ENCODE peak calls at places on chromosomes 7 and 10, in five cellular contexts. C is K562, B is A549, G is HepG2, S is GM12878. O is an unnamed sample.

GRCh38 chr10:52563361-52563760 is 209.2 kb downstream of the MBL2 start:
- DNase-seq in C (no peak), B (no peak), G (no peak), S (no peak), O (no peak)

GRCh38 chr10:103752680-103753248 is 102.6 kb downstream of the SH3PXD2A start:
- DNase-seq in C (peak; percentile 43), B (peak; percentile 35), G (peak; percentile 25), S (no peak), O (peak; percentile 66)

GRCh38 chr7:158116235-158116634 is 471.4 kb downstream of the PTPRN2 start:
- DNase-seq in C (no peak), B (no peak), G (no peak), S (no peak), O (no peak)

GRCh38 chr10:103890194-103890658 is 27.8 kb downstream of the STN1 start:
- DNase-seq in C (no peak), B (peak; percentile 92), G (peak; percentile 39), S (no peak), O (no peak)

GRCh38 chr10:68987611-68988010 is 992 bp upstream of the KIFBP start:
- DNase-seq in C (no peak), B (no peak), G (no peak), S (no peak), O (no peak)

GRCh38 chr7:32093415-32094408 is 23.5 kb upstream of the PDE1C start:
- DNase-seq in C (no peak), B (peak; percentile 60), G (no peak), S (no peak), O (no peak)

GRCh38 chr10:114758331-114758730 is 63.2 kb upstream of the FHIP2A start:
- DNase-seq in C (no peak), B (no peak), G (no peak), S (no peak), O (no peak)

GRCh38 chr10:47048533-47048905 is 137.3 kb downstream of the PTPN20 start:
- DNase-seq in C (no peak), B (no peak), G (no peak), S (no peak), O (peak; percentile 47)

GRCh38 chr7:141575164-141575563 is 24.0 kb downstream of the AGK start:
- DNase-seq in C (no peak), B (no peak), G (no peak), S (no peak), O (no peak)

GRCh38 chr7:51079494-51079893 is 237.1 kb downstream of the COBL start:
- DNase-seq in C (no peak), B (no peak), G (no peak), S (no peak), O (no peak)

GRCh38 chr7:66169616-66170015 is 35.5 kb upstream of the TPST1 start:
- DNase-seq in C (no peak), B (no peak), G (no peak), S (no peak), O (no peak)

GRCh38 chr10:88089498-88089897 is 226.1 kb downstream of the PTEN start:
- DNase-seq in C (no peak), B (no peak), G (no peak), S (no peak), O (no peak)

GRCh38 chr7:5477723-5478531 is 54.3 kb upstream of the TNRC18 start:
- DNase-seq in C (no peak), B (no peak), G (no peak), S (no peak), O (peak; percentile 71)

GRCh38 chr7:81256991-81257390 is 338.1 kb upstream of the SEMA3C start:
- DNase-seq in C (no peak), B (peak; percentile 52), G (peak; percentile 3), S (no peak), O (peak; percentile 44)

GRCh38 chr7:73622909-73623797 is 1.2 kb downstream of the MLXIPL start:
- DNase-seq in C (peak; percentile 91), B (no peak), G (peak; percentile 95), S (no peak), O (peak; percentile 88)

GRCh38 chr7:121026577-121027111 is 38.1 kb downstream of the CPED1 start:
- DNase-seq in C (no peak), B (no peak), G (peak; percentile 37), S (no peak), O (no peak)

GRCh38 chr10:78700413-78700812 is 368.4 kb upstream of the ZMIZ1 start:
- DNase-seq in C (no peak), B (peak; percentile 5), G (no peak), S (no peak), O (no peak)

GRCh38 chr7:30511494-30511893 is 6.9 kb upstream of the GGCT start:
- DNase-seq in C (no peak), B (no peak), G (no peak), S (no peak), O (no peak)

GRCh38 chr10:21524526-21525366 is 736 bp downstream of the SKIDA1 start:
- DNase-seq in C (no peak), B (peak; percentile 53), G (peak; percentile 61), S (no peak), O (no peak)

GRCh38 chr7:20383351-20383750 is 52.7 kb downstream of the ITGB8 start:
- DNase-seq in C (no peak), B (no peak), G (no peak), S (no peak), O (no peak)

GRCh38 chr7:25852249-25852994 is 299.6 kb upstream of the NFE2L3 start:
- DNase-seq in C (no peak), B (no peak), G (no peak), S (no peak), O (peak; percentile 53)

GRCh38 chr7:159031750-159032149 is 112.9 kb downstream of the VIPR2 start:
- DNase-seq in C (no peak), B (no peak), G (no peak), S (no peak), O (no peak)

GRCh38 chr7:6623589-6624245 is 8.3 kb downstream of the ZNF853 start:
- DNase-seq in C (no peak), B (no peak), G (no peak), S (no peak), O (no peak)

GRCh38 chr7:27239780-27240731 is 2.5 kb upstream of the EVX1 start:
- DNase-seq in C (no peak), B (no peak), G (no peak), S (no peak), O (no peak)

GRCh38 chr7:7176421-7177043 is 5.8 kb upstream of the C1GALT1 start:
- DNase-seq in C (no peak), B (peak; percentile 76), G (peak; percentile 81), S (no peak), O (no peak)

GRCh38 chr7:141185369-141185967 is 111.6 kb downstream of the TMEM178B start:
- DNase-seq in C (no peak), B (no peak), G (no peak), S (no peak), O (no peak)

GRCh38 chr7:123209786-123210185 is 10.0 kb upstream of the SLC13A1 start:
- DNase-seq in C (no peak), B (no peak), G (peak; percentile 20), S (no peak), O (no peak)

GRCh38 chr10:123972481-123973401 is 81.1 kb upstream of the CPXM2 start:
- DNase-seq in C (no peak), B (no peak), G (no peak), S (no peak), O (peak; percentile 72)

GRCh38 chr10:75352650-75353049 is 48.9 kb downstream of the ZNF503 start:
- DNase-seq in C (no peak), B (no peak), G (peak; percentile 47), S (no peak), O (no peak)
- TF ChIP-seq ESRRA in C (no peak), B (no peak), G (no peak), S (no peak), O (no peak)

DNA sequence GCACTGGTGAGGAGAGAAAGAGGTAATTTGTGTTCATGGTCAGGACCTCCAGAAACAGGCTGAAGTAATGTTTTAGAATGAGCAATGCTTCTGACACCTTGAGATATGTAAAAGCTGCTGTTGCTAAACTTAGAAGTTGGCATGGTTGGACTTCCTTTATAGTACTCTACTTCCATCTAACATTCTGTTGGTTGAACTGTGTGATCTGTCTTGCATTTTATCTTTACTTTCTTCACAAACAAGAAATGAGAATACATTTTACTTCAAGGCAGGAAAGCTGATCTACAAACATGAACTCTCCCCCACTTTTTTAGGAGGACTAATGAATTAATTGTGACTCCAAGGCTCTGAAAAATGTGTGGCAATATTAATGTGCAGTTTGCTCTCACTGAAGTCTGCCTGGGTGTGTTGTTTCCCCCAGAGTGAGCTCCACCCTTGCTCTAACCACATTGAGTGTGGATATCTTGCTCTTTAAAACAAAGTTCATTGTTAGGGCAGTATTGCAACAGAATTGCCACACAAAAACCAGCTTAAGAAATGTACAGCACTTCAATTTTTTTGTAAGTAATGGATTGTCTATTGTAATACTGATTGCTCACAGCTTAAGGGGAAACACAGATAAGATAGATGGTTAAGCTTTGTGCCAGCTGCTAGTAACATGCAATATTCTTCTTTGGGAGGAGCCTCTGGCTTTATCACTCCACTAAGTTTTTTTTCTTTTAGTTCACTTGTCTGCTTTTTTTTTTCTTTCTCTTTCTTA is 69.0 kb downstream of the ADD3 start:
- DNase-seq in C (no peak), B (peak; percentile 68), G (peak; percentile 93), S (peak; percentile 76), O (no peak)
- TF ChIP-seq ESRRA in C (no peak), B (no peak), G (no peak), S (no peak), O (no peak)

DNA sequence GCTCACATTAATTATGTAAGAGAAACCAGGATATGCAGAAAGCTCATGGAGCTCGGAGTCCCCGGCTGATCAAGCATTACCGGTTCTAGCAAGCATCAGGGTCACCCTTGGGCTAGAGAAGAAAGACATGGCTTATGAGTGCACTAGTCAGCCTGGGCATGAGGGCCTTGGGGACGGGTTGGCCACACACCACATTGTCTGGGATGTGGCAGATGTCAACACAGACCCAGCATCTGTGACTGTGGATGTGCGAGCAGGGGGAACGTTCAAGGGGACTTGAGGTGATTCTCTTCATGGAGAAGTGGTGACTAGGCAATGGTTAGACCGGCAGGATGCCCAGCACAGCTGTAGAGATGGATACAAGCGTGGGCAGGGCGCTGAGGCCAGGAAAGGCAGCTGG is 13.7 kb downstream of the ZMIZ2 start:
- DNase-seq in C (no peak), B (no peak), G (no peak), S (no peak), O (no peak)
- TF ChIP-seq ESRRA in C (no peak), B (no peak), G (no peak), S (no peak), O (no peak)

GRCh38 chr10:122213766-122214165 is 57.3 kb upstream of the BTBD16 start:
- DNase-seq in C (no peak), B (no peak), G (no peak), S (no peak), O (no peak)

GRCh38 chr10:122219340-122219739 is 51.8 kb upstream of the BTBD16 start:
- DNase-seq in C (no peak), B (no peak), G (no peak), S (no peak), O (no peak)

GRCh38 chr10:122210481-122211265 is 60.4 kb upstream of the BTBD16 start:
- DNase-seq in C (no peak), B (no peak), G (no peak), S (no peak), O (no peak)

GRCh38 chr10:122220736-122221135 is 50.4 kb upstream of the BTBD16 start:
- DNase-seq in C (no peak), B (no peak), G (no peak), S (no peak), O (no peak)

DNA sequence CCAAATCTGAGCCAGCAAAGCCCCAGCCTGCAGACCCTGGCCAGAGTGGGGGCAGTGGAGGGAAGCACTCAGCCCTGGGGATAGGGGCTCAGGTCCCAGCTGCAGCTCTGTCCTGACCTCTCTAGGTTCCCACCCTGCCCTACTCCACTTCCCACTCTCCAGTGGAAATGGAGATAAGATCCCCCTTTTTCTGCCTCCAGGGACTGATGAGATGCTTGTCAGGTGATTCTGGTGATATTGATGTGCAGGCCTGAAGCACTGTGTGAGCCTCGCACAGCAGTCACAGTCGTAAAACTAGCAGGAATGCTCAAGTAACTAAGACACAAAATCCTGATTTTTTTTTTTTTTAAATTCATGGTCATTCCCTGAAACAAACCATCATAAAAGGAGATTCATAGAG is 55.0 kb upstream of the BTBD16 start:
- DNase-seq in C (no peak), B (no peak), G (no peak), S (no peak), O (no peak)
- TF ChIP-seq ESRRA in C (no peak), B (no peak), G (no peak), S (no peak), O (no peak)